ENCODE peak calls at places on chromosomes 1 and 21, in eight cellular contexts. One of them, this sample, is unnamed.
A peak's percentile ranks its signal among the peaks of the same experiment; 100 is the strongest.

GRCh38 chr1:222081859-222082258 is 340.0 kb upstream of the DUSP10 start:
- DNase-seq in uterus: no peak
- DNase-seq in A549: no peak
- DNase-seq in esophagus squamous epithelium: no peak
- DNase-seq in transverse colon: no peak
- DNase-seq in ovary: no peak
- DNase-seq in IMR-90: peak; percentile 36
- DNase-seq in breast epithelium: no peak
- DNase-seq in this sample: no peak

GRCh38 chr1:156748670-156749428 is 2.6 kb downstream of the HDGF start:
- DNase-seq in uterus: peak; percentile 66
- DNase-seq in A549: peak; percentile 71
- DNase-seq in esophagus squamous epithelium: no peak
- DNase-seq in transverse colon: peak; percentile 79
- DNase-seq in ovary: peak; percentile 72
- DNase-seq in IMR-90: peak; percentile 63
- DNase-seq in breast epithelium: no peak
- DNase-seq in this sample: peak; percentile 73

GRCh38 chr1:236063919-236064673 is 794 bp downstream of the NID1 start:
- DNase-seq in uterus: peak; percentile 71
- DNase-seq in A549: peak; percentile 36
- DNase-seq in esophagus squamous epithelium: no peak
- DNase-seq in transverse colon: peak; percentile 50
- DNase-seq in ovary: peak; percentile 77
- DNase-seq in IMR-90: peak; percentile 63
- DNase-seq in breast epithelium: peak; percentile 56
- DNase-seq in this sample: peak; percentile 83

GRCh38 chr1:24205701-24206464 is 18.8 kb upstream of the IFNLR1 start:
- DNase-seq in uterus: no peak
- DNase-seq in A549: no peak
- DNase-seq in esophagus squamous epithelium: no peak
- DNase-seq in transverse colon: no peak
- DNase-seq in ovary: no peak
- DNase-seq in IMR-90: no peak
- DNase-seq in breast epithelium: no peak
- DNase-seq in this sample: no peak

GRCh38 chr21:44858291-44858690 is 15.2 kb downstream of the PTTG1IP start:
- DNase-seq in uterus: no peak
- DNase-seq in A549: no peak
- DNase-seq in esophagus squamous epithelium: no peak
- DNase-seq in transverse colon: no peak
- DNase-seq in ovary: no peak
- DNase-seq in IMR-90: no peak
- DNase-seq in breast epithelium: no peak
- DNase-seq in this sample: peak; percentile 43

GRCh38 chr1:110070282-110070967 is at the start of gene ALX3:
- DNase-seq in uterus: no peak
- DNase-seq in A549: no peak
- DNase-seq in esophagus squamous epithelium: no peak
- DNase-seq in transverse colon: no peak
- DNase-seq in ovary: no peak
- DNase-seq in IMR-90: no peak
- DNase-seq in breast epithelium: no peak
- DNase-seq in this sample: no peak

GRCh38 chr1:40451238-40451585 is 936 bp downstream of the ZFP69B start:
- DNase-seq in uterus: no peak
- DNase-seq in A549: no peak
- DNase-seq in esophagus squamous epithelium: no peak
- DNase-seq in transverse colon: no peak
- DNase-seq in ovary: no peak
- DNase-seq in IMR-90: no peak
- DNase-seq in breast epithelium: no peak
- DNase-seq in this sample: no peak

GRCh38 chr1:202966006-202966904 is 802 bp downstream of the CYB5R1 start:
- DNase-seq in uterus: no peak
- DNase-seq in A549: no peak
- DNase-seq in esophagus squamous epithelium: no peak
- DNase-seq in transverse colon: no peak
- DNase-seq in ovary: no peak
- DNase-seq in IMR-90: no peak
- DNase-seq in breast epithelium: no peak
- DNase-seq in this sample: peak; percentile 30

GRCh38 chr1:83693409-83694126 is 305.4 kb downstream of the TTLL7 start:
- DNase-seq in uterus: no peak
- DNase-seq in A549: no peak
- DNase-seq in esophagus squamous epithelium: no peak
- DNase-seq in transverse colon: no peak
- DNase-seq in ovary: no peak
- DNase-seq in IMR-90: no peak
- DNase-seq in breast epithelium: no peak
- DNase-seq in this sample: no peak

GRCh38 chr1:9534953-9535352 is 4.3 kb upstream of the SLC25A33 start:
- DNase-seq in uterus: no peak
- DNase-seq in A549: no peak
- DNase-seq in esophagus squamous epithelium: no peak
- DNase-seq in transverse colon: peak; percentile 26
- DNase-seq in ovary: no peak
- DNase-seq in IMR-90: no peak
- DNase-seq in breast epithelium: no peak
- DNase-seq in this sample: no peak
- TF ChIP-seq POLR2A in uterus: no peak
- TF ChIP-seq POLR2A in A549: no peak
- TF ChIP-seq POLR2A in esophagus squamous epithelium: no peak
- TF ChIP-seq POLR2A in transverse colon: no peak
- TF ChIP-seq POLR2A in ovary: no peak
- TF ChIP-seq POLR2A in IMR-90: no peak
- TF ChIP-seq POLR2A in breast epithelium: no peak
- TF ChIP-seq POLR2A in this sample: no peak

DNA sequence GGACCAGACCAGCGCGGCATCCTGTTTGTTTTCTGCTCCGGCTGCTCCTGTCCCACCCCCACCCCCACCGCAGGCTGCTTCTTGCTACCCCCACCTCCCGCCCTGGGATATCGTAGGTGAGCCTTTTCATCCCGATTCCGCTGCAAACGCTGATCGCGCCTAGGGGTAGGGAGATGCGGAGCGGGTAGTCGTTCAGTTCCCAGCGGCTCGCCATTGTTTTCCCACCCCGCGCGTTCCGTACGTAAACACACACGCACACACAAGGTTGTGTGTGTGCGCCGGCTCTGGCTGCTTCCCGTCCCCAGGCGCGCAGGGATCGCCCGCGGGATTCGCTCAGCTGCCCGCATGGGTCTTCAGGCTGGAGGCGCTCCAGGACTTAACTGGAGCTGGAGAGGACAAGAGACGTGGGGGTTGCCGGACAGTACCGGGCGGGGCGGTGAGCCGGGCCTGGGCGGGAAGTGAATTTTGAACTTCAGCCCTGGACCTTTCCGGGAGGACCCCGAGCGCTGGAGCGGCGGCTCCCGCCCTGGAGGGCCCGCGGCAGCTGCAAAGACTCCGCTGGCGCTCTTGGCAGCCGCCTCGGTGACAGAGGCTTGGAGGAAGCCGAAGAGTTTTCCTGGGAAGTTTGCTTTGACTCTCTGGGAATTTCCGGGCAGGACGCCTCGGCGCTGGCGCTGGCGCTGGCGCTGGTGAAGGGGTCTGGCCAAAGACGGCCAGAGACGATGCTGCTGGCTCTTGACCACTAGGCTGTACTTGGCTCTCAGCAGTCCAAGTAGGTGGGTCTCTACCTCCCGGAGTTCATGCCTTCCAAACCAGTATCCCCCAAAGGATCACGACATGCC is 1.6 kb downstream of the SOX13 start:
- DNase-seq in uterus: peak; percentile 89
- DNase-seq in A549: peak; percentile 65
- DNase-seq in esophagus squamous epithelium: no peak
- DNase-seq in transverse colon: peak; percentile 81
- DNase-seq in ovary: peak; percentile 87
- DNase-seq in IMR-90: peak; percentile 52
- DNase-seq in breast epithelium: no peak
- DNase-seq in this sample: peak; percentile 90
- TF ChIP-seq CTCF in uterus: no peak
- TF ChIP-seq CTCF in A549: no peak
- TF ChIP-seq CTCF in esophagus squamous epithelium: no peak
- TF ChIP-seq CTCF in transverse colon: no peak
- TF ChIP-seq CTCF in ovary: no peak
- TF ChIP-seq CTCF in IMR-90: no peak
- TF ChIP-seq CTCF in breast epithelium: no peak
- TF ChIP-seq CTCF in this sample: no peak

DNA sequence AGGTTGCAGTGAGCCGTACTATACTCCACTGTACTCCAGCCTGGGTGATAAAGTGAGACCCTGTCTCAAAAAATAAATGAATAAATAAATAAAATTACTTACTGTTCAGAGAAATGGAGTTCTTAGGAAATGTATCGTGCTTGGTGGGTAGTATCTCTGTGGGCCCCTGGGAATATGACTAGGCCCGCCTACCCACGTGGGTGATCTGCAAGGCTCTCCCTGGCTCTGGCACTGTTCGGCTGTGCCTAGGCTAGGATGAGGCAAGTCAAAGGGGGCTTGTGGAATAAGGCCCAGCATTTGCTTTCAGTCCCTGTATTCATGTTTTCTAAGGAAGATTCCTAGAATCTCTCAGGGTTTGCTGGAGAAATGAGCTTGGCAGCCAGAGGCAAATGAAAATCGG is 4.5 kb upstream of the CSRP1 start:
- DNase-seq in uterus: peak; percentile 34
- DNase-seq in A549: no peak
- DNase-seq in esophagus squamous epithelium: no peak
- DNase-seq in transverse colon: no peak
- DNase-seq in ovary: no peak
- DNase-seq in IMR-90: no peak
- DNase-seq in breast epithelium: no peak
- DNase-seq in this sample: no peak
- H3K27ac ChIP-seq in uterus: peak overlapping the region; percentile 99
- H3K27ac ChIP-seq in A549: peak overlapping the region; percentile 48
- H3K27ac ChIP-seq in esophagus squamous epithelium: peak overlapping the region; percentile 87
- H3K27ac ChIP-seq in transverse colon: peak overlapping the region; percentile 95
- H3K27ac ChIP-seq in ovary: no peak overlapping the region
- H3K27ac ChIP-seq in IMR-90: no peak overlapping the region
- H3K27ac ChIP-seq in breast epithelium: peak overlapping the region; percentile 97
- H3K27ac ChIP-seq in this sample: peak overlapping the region; percentile 60

GRCh38 chr1:245051349-245052221 is 103.2 kb upstream of the KIF26B start:
- DNase-seq in uterus: no peak
- DNase-seq in A549: no peak
- DNase-seq in esophagus squamous epithelium: no peak
- DNase-seq in transverse colon: no peak
- DNase-seq in ovary: peak; percentile 41
- DNase-seq in IMR-90: peak; percentile 62
- DNase-seq in breast epithelium: no peak
- DNase-seq in this sample: peak; percentile 60
- TF ChIP-seq POLR2A in uterus: no peak
- TF ChIP-seq POLR2A in A549: no peak
- TF ChIP-seq POLR2A in esophagus squamous epithelium: no peak
- TF ChIP-seq POLR2A in transverse colon: no peak
- TF ChIP-seq POLR2A in ovary: no peak
- TF ChIP-seq POLR2A in IMR-90: no peak
- TF ChIP-seq POLR2A in breast epithelium: no peak
- TF ChIP-seq POLR2A in this sample: no peak

This sample was measured in right lobe of liver.